ENCODE peak calls at places on chromosomes 7 and 10, in seven cellular contexts. F, O, Z, S, W, B and L are unnamed samples.

GRCh38 chr7:27386581-27386980 is 144.0 kb downstream of the EVX1 start:
- DNase-seq in W (no peak), O (no peak), Z (no peak), B (no peak), S (no peak), F (no peak), L (no peak)

GRCh38 chr10:9342865-9343450 is 1288.5 kb downstream of the GATA3 start:
- DNase-seq in B (peak), W (peak), S (no peak), O (no peak), F (peak), Z (no peak), L (peak)

GRCh38 chr7:11026452-11027359 is 53.0 kb downstream of the PHF14 start:
- DNase-seq in O (no peak), W (no peak), B (no peak), Z (no peak), F (no peak), S (peak), L (no peak)

GRCh38 chr10:88042162-88043100 is 179.0 kb downstream of the PTEN start:
- DNase-seq in Z (peak), W (no peak), O (no peak), F (peak), B (peak), S (peak), L (no peak)

GRCh38 chr10:100723769-100724530 is 21.4 kb upstream of the PAX2 start:
- DNase-seq in F (no peak), B (no peak), O (no peak), S (no peak), Z (no peak), W (no peak), L (no peak)

GRCh38 chr7:111801277-111801676 is 239.0 kb upstream of the IMMP2L start:
- DNase-seq in F (no peak), W (no peak), S (no peak), O (no peak), Z (no peak), B (no peak), L (no peak)

GRCh38 chr10:122162566-122163181 is 108.4 kb upstream of the BTBD16 start:
- DNase-seq in B (no peak), Z (no peak), F (peak), W (no peak), O (peak), S (no peak), L (no peak)

GRCh38 chr7:112646787-112647186 is 143.4 kb downstream of the TMEM168 start:
- DNase-seq in Z (no peak), O (no peak), W (no peak), F (no peak), S (no peak), B (peak), L (no peak)

GRCh38 chr7:36473454-36474282 is 84.0 kb downstream of the ANLN start:
- DNase-seq in W (peak), S (no peak), O (peak), F (peak), B (peak), Z (peak), L (no peak)

GRCh38 chr7:50560865-50561351 is 4.3 kb downstream of the DDC start:
- DNase-seq in W (no peak), B (no peak), S (no peak), O (no peak), Z (no peak), F (no peak), L (peak)

GRCh38 chr7:126361183-126361582 is 891.6 kb downstream of the GRM8 start:
- DNase-seq in F (no peak), S (no peak), O (no peak), B (no peak), Z (no peak), W (no peak), L (no peak)

GRCh38 chr10:132458595-132459251 is 61.7 kb downstream of the PWWP2B start:
- DNase-seq in S (no peak), W (peak), F (peak), Z (peak), O (peak), B (peak), L (peak)

GRCh38 chr7:135979674-135980660 is 2.8 kb upstream of the MTPN start:
- DNase-seq in S (no peak), B (no peak), Z (no peak), O (no peak), F (peak), W (peak), L (no peak)

GRCh38 chr7:155441856-155442255 is 16.1 kb upstream of the EN2 start:
- DNase-seq in S (no peak), Z (no peak), B (no peak), O (no peak), F (no peak), W (no peak), L (no peak)

GRCh38 chr7:139901411-139901810 is 72.3 kb downstream of the TBXAS1 start:
- DNase-seq in W (peak), F (no peak), B (no peak), O (no peak), S (no peak), Z (no peak), L (no peak)

GRCh38 chr7:2051708-2052656 is 180.8 kb downstream of the MAD1L1 start:
- DNase-seq in W (no peak), S (no peak), Z (no peak), F (no peak), O (no peak), B (no peak), L (no peak)

GRCh38 chr10:22647244-22647643 is 67.1 kb downstream of the PIP4K2A start:
- DNase-seq in S (no peak), Z (no peak), B (no peak), W (no peak), O (no peak), F (no peak), L (no peak)

GRCh38 chr7:102914585-102914984 is 1.8 kb downstream of the LRRC17 start:
- DNase-seq in O (no peak), F (no peak), S (no peak), Z (no peak), W (no peak), B (peak), L (no peak)

GRCh38 chr7:44063547-44063893 is 1.8 kb downstream of the PGAM2 start:
- DNase-seq in W (no peak), Z (no peak), S (no peak), B (peak), O (peak), F (no peak), L (no peak)

GRCh38 chr10:124025638-124026336 is 67.6 kb downstream of the CHST15 start:
- DNase-seq in W (peak), F (no peak), O (no peak), B (peak), Z (peak), S (no peak), L (no peak)

GRCh38 chr7:73761854-73762658 is 8.0 kb downstream of the CLDN3 start:
- DNase-seq in F (no peak), S (no peak), B (no peak), O (no peak), Z (no peak), W (no peak), L (peak)

GRCh38 chr7:27172388-27172774 is 1.7 kb downstream of the HOXA10 start:
- DNase-seq in F (no peak), Z (no peak), S (no peak), O (peak), W (no peak), B (no peak), L (no peak)

GRCh38 chr7:44050121-44050914 is 5.8 kb downstream of the DBNL start:
- DNase-seq in W (no peak), S (no peak), F (no peak), O (no peak), B (no peak), Z (no peak), L (no peak)

GRCh38 chr7:85102813-85103350 is 84.0 kb downstream of the SEMA3D start:
- DNase-seq in Z (no peak), B (no peak), F (no peak), S (peak), O (no peak), W (no peak), L (no peak)

GRCh38 chr7:157897686-157898085 is 560.9 kb downstream of the DNAJB6 start:
- DNase-seq in O (no peak), B (no peak), S (no peak), Z (no peak), F (no peak), W (no peak), L (no peak)

GRCh38 chr10:12406764-12407400 is 57.5 kb downstream of the CAMK1D start:
- DNase-seq in B (no peak), F (no peak), O (no peak), S (no peak), Z (no peak), W (no peak), L (no peak)

GRCh38 chr7:43491984-43492383 is 90.9 kb upstream of the STK17A start:
- DNase-seq in B (no peak), S (no peak), O (no peak), Z (no peak), W (no peak), F (peak), L (no peak)

GRCh38 chr7:1025747-1026581 is 18.4 kb upstream of the GPR146 start:
- DNase-seq in W (no peak), F (no peak), O (no peak), Z (peak), S (no peak), B (no peak), L (no peak)

GRCh38 chr7:45606050-45606449 is 31.9 kb downstream of the ADCY1 start:
- DNase-seq in W (no peak), S (no peak), B (no peak), O (no peak), F (no peak), Z (no peak), L (no peak)

GRCh38 chr10:5945561-5946418 is 31.6 kb downstream of the IL15RA start:
- DNase-seq in W (no peak), O (peak), B (no peak), S (peak), F (peak), Z (peak), L (no peak)

GRCh38 chr10:100006241-100006886 is 3.4 kb downstream of the DNMBP start:
- DNase-seq in B (no peak), O (no peak), F (peak), S (no peak), W (peak), Z (no peak), L (peak)

GRCh38 chr10:94042001-94042813 is 48.5 kb downstream of the PLCE1 start:
- DNase-seq in W (peak), F (peak), Z (no peak), B (no peak), S (peak), O (no peak), L (no peak)

GRCh38 chr7:147308539-147308938 is 1191.9 kb downstream of the CNTNAP2 start:
- DNase-seq in W (no peak), F (no peak), O (no peak), B (peak), S (no peak), Z (no peak), L (no peak)
- TF ChIP-seq CTCF in W (no peak), F (no peak), O (no peak), B (no peak), S (no peak), Z (no peak), L (no peak)

DNA sequence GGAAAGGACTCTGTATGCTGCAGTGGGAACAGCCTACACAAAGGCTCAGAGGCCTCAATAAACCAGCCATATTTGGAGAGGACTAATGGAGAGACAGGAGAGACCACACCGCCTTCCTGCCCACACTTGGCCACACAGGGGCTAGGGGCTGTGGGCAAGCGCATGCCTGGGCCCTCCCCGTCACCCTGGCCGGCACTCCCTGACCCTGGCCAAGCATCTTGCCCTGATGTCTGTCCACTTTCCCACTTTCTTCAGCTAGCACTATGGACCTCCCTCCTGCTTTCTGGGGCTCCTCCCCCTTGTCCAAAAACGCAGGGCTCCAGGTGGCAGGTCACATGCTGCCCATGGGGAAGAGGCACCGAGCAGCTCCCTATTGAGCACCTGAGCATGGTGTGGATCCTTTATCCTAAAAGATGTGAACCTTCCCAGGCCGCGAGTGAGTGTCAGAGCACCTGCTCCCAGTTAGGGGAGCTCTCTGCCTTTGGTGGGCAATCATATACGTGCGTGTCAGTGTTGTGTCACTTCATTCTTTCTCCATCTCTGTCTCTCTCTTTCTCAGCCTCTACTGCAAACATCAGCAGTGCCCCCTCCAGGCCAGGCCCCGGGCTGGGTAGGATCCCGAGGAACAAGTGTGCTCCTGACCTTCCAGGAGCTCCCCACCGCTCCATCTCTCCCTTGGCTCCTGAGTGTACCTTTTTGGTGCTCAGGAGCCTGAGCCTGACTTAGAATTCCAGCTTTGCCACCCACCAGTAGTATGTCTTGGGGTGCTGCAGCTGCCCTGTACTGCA is 74.0 kb downstream of the ZMIZ1 start:
- DNase-seq in B (no peak), F (no peak), S (no peak), O (no peak), W (no peak), Z (no peak), L (no peak)
- TF ChIP-seq CTCF in B (no peak), F (no peak), S (no peak), O (no peak), W (no peak), Z (no peak), L (peak)

DNA sequence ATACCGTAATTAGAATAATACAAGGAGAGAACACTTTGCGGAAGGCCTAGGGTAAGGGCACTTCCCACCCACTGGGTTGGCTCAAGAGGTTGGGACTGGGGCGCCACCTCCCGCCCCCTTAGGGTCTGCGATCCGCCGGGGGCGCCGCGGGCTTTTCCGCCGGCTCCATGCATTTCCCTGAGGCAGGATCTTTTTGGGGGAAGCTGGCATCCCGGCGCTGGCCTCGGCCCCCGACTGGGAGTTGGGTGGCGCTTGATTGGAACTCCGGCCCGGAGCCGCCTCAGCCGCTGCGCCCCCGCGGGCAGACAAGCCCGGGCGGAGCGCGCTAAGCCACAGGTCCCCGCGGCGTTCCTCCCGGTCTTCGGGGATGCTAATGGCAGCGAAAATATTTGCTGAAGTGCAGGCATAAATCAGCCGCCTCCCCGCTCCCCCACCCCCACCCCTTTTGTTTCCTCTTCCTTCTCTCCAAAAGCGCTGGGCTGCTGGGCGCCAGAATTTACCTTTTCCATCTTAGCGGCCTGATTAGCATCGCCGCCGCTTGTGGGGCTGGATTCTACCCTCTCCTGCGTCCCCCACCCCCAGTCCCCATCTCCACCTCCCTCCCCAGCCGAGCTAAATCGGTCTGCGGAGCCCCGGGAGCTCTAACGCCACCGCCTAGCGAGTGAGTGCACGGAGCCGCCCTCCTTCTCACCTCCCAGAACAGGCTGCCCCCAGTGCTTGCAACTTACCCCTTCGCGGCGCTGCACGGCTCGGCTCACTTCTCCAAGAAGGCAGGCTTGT is 5.1 kb downstream of the UNC5B start:
- DNase-seq in B (peak), Z (no peak), S (no peak), O (no peak), F (peak), W (no peak), L (no peak)
- TF ChIP-seq CTCF in B (no peak), Z (no peak), S (no peak), O (no peak), F (no peak), W (no peak), L (no peak)

GRCh38 chr10:105806-106205 is 29.4 kb upstream of the ZMYND11 start:
- DNase-seq in F (no peak), Z (no peak), O (no peak), S (no peak), B (no peak), W (no peak), L (no peak)

GRCh38 chr10:104862-105565 is 30.2 kb upstream of the ZMYND11 start:
- DNase-seq in W (no peak), Z (no peak), O (no peak), F (no peak), S (no peak), B (no peak), L (no peak)

GRCh38 chr10:104416-104815 is 30.8 kb upstream of the ZMYND11 start:
- DNase-seq in S (no peak), Z (no peak), B (no peak), W (no peak), O (no peak), F (no peak), L (no peak)

GRCh38 chr10:112246-112645 is 23.0 kb upstream of the ZMYND11 start:
- DNase-seq in S (no peak), B (no peak), O (no peak), Z (no peak), F (peak), W (no peak), L (no peak)

GRCh38 chr10:106740-107139 is 28.5 kb upstream of the ZMYND11 start:
- DNase-seq in W (no peak), B (no peak), Z (no peak), S (no peak), F (no peak), O (no peak), L (no peak)
- TF ChIP-seq CTCF in W (no peak), B (no peak), Z (no peak), S (no peak), F (no peak), O (no peak), L (no peak)

GRCh38 chr7:14697684-14698083 is 204.9 kb downstream of the DGKB start:
- DNase-seq in Z (no peak), W (no peak), S (no peak), B (no peak), F (no peak), O (no peak), L (no peak)

DNA sequence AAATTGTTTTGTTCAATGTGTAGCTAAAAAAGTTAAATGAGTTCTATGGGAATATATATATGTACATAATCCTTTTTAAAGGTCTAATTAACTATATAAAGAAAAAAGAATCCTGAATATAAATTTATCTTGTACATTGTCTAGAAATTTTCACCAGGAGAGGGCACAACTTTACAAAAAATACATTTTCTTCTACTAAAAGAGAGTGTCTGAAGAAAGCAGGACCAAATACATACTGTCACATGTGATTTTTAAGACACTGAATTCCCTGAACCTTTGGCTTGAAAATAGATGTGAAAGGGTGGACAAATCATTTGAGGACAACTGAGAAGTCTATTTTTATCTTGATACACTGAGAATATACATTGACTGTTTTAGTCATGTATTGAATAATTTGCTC is 204.3 kb downstream of the DGKB start:
- DNase-seq in B (no peak), Z (no peak), F (no peak), S (no peak), O (no peak), W (no peak), L (no peak)
- TF ChIP-seq CTCF in B (peak), Z (no peak), F (no peak), S (peak), O (no peak), W (no peak), L (peak)

GRCh38 chr7:72404743-72405142 is 7.4 kb downstream of the CALN1 start:
- DNase-seq in O (no peak), F (no peak), S (no peak), B (no peak), W (peak), Z (no peak), L (no peak)

GRCh38 chr7:72405389-72405788 is 6.7 kb downstream of the CALN1 start:
- DNase-seq in Z (peak), S (no peak), F (peak), O (no peak), B (no peak), W (peak), L (no peak)

GRCh38 chr7:72405871-72406270 is 6.3 kb downstream of the CALN1 start:
- DNase-seq in O (no peak), F (no peak), W (no peak), Z (no peak), S (no peak), B (no peak), L (no peak)

GRCh38 chr7:72408966-72409637 is 3.0 kb downstream of the CALN1 start:
- DNase-seq in O (no peak), F (no peak), W (no peak), Z (no peak), B (no peak), S (no peak), L (no peak)

GRCh38 chr7:72406820-72407403 is 5.2 kb downstream of the CALN1 start:
- DNase-seq in S (no peak), Z (no peak), F (no peak), W (peak), B (no peak), O (no peak), L (no peak)
- TF ChIP-seq CTCF in S (no peak), Z (no peak), F (no peak), W (no peak), B (no peak), O (no peak), L (no peak)

DNA sequence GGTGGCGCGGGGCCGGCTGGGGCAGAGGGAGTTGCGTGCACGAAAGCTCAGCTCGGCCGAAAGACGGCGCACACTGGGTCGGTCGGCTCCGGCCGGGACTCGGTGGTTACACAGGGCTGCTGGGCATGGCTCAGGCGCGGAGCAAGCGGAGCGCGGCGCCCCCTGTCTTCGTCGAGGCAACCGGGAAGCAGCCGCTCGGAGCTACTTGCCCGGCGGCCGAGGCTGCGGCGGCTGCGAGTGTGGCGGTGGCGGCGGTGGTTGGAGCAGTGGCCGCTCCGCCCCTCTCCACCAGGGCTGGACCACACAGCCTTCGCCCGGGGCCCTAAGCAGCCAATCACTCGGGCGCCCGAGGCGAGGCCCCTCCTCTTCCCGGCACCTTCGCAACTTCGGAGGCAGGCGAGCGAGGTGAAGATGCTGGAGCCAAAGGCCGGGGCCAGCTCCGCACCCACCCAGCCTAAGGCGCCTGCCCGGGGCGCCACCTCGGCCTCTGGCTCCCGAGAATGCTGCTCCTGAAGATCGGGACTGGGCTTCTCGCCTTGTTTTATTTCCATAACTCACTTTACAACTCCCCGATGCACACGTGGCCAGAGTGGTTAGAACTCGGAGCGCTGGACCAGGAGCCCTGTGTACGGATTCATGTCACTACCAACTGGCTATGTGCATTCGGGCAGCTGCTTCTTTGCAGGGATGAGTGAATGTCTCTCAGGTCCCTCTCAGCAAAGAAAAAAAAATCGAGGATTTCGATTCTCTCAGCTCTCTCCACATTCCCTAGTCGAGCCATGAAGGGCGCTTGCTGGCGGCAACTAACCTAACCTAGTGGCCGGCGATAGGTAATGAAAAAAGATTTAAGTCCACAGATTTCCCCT is at the start of gene TLL2:
- DNase-seq in F (peak), W (peak), Z (peak), O (peak), S (peak), B (peak), L (peak)
- TF ChIP-seq CTCF in F (peak), W (peak), Z (peak), O (peak), S (peak), B (peak), L (peak)